ENCODE peak calls at places on chromosomes 16 and 17, in six cellular contexts. Z is GM23248; A is RWPE1; X is effector memory CD4-positive, alpha-beta T cell; H is small intestine; D is CD4-positive, alpha-beta memory T cell. J is an unnamed sample.

GRCh38 chr17:1323336-1323735 is 43.9 kb downstream of the TRARG1 start:
- DNase-seq in D (no peak), X (no peak), Z (peak), A (no peak), H (no peak), J (peak)

GRCh38 chr16:54957403-54957802 is 26.7 kb downstream of the IRX5 start:
- DNase-seq in A (peak), X (no peak), Z (peak), H (peak), D (no peak), J (no peak)

GRCh38 chr17:2030779-2031163 is 818 bp downstream of the DPH1 start:
- DNase-seq in D (no peak), A (no peak), X (no peak), Z (peak), H (no peak), J (no peak)

GRCh38 chr16:83187404-83187803 is 560.6 kb downstream of the CDH13 start:
- DNase-seq in Z (peak), H (no peak), D (no peak), A (peak), X (no peak), J (peak)

GRCh38 chr17:18028114-18028513 is 10.9 kb downstream of the ATPAF2 start:
- DNase-seq in A (no peak), D (no peak), X (no peak), H (no peak), Z (no peak), J (no peak)

GRCh38 chr17:53134546-53134945 is 688.2 kb upstream of the KIF2B start:
- DNase-seq in H (no peak), Z (no peak), X (no peak), A (no peak), D (no peak), J (no peak)

GRCh38 chr17:40313660-40314556 is 4.9 kb downstream of the RARA start:
- DNase-seq in D (no peak), X (no peak), Z (peak), A (no peak), H (no peak), J (no peak)

GRCh38 chr17:68248199-68248825 is 469 bp downstream of the AMZ2 start:
- DNase-seq in A (peak), D (peak), X (no peak), Z (peak), H (no peak), J (peak)

GRCh38 chr16:11380836-11381235 is 35.6 kb downstream of the RMI2 start:
- DNase-seq in A (no peak), Z (no peak), X (no peak), H (no peak), D (no peak), J (no peak)

GRCh38 chr16:76532188-76532973 is 255.2 kb downstream of the CNTNAP4 start:
- DNase-seq in X (no peak), D (no peak), Z (no peak), A (no peak), H (no peak), J (no peak)

GRCh38 chr16:85342348-85342747 is 230.1 kb upstream of the CIBAR2 start:
- DNase-seq in H (no peak), Z (no peak), D (no peak), X (no peak), A (no peak), J (no peak)

GRCh38 chr16:16027728-16028310 is 78.4 kb downstream of the ABCC1 start:
- DNase-seq in Z (no peak), D (no peak), A (no peak), H (peak), X (no peak), J (no peak)

GRCh38 chr17:81841866-81842265 is 7.0 kb upstream of the PPP1R27 start:
- DNase-seq in Z (no peak), X (no peak), A (no peak), D (no peak), H (no peak), J (no peak)

GRCh38 chr16:12531937-12532336 is 271.8 kb downstream of the CPPED1 start:
- DNase-seq in H (no peak), A (no peak), Z (peak), D (no peak), X (no peak), J (peak)

GRCh38 chr16:63776034-63776433 is 1345.8 kb downstream of the CDH11 start:
- DNase-seq in X (no peak), A (no peak), H (no peak), D (no peak), Z (no peak), J (no peak)

GRCh38 chr16:27773344-27773743 is 223.4 kb downstream of the KATNIP start:
- DNase-seq in A (no peak), D (no peak), Z (no peak), X (no peak), H (no peak), J (no peak)

GRCh38 chr16:88772871-88773811 is 11.9 kb downstream of the PIEZO1 start:
- DNase-seq in A (no peak), D (peak), Z (peak), H (no peak), X (no peak), J (peak)

GRCh38 chr17:80005360-80006338 is 30.0 kb downstream of the TBC1D16 start:
- DNase-seq in D (peak), A (peak), X (peak), Z (peak), H (peak), J (no peak)

GRCh38 chr17:29589524-29590260 is at the start of gene GIT1:
- DNase-seq in H (peak), D (peak), X (peak), Z (peak), A (peak), J (peak)

GRCh38 chr16:85199069-85199725 is 86.9 kb upstream of the CIBAR2 start:
- DNase-seq in Z (peak), A (no peak), X (no peak), H (peak), D (no peak), J (no peak)

GRCh38 chr16:24610421-24610765 is 71.0 kb downstream of the RBBP6 start:
- DNase-seq in Z (peak), A (no peak), X (no peak), H (no peak), D (no peak), J (no peak)

GRCh38 chr16:49335828-49336227 is 37.8 kb upstream of the C16orf78 start:
- DNase-seq in Z (no peak), H (no peak), X (no peak), A (no peak), D (no peak), J (no peak)
- H3K27ac ChIP-seq in Z (no peak), H (no peak), X (no peak), A (no peak), D (no peak), J (no peak)

GRCh38 chr17:50035930-50036329 is 20.0 kb upstream of the ITGA3 start:
- DNase-seq in Z (no peak), D (no peak), H (no peak), A (no peak), X (no peak), J (no peak)

GRCh38 chr17:50035421-50035879 is 20.5 kb upstream of the ITGA3 start:
- DNase-seq in X (no peak), A (no peak), Z (no peak), D (no peak), H (no peak), J (no peak)

GRCh38 chr17:50037321-50038107 is 18.4 kb upstream of the ITGA3 start:
- DNase-seq in Z (peak), D (no peak), A (no peak), X (no peak), H (no peak), J (peak)

GRCh38 chr17:50034504-50035364 is 21.2 kb upstream of the ITGA3 start:
- DNase-seq in H (no peak), X (no peak), Z (no peak), D (no peak), A (no peak), J (no peak)

DNA sequence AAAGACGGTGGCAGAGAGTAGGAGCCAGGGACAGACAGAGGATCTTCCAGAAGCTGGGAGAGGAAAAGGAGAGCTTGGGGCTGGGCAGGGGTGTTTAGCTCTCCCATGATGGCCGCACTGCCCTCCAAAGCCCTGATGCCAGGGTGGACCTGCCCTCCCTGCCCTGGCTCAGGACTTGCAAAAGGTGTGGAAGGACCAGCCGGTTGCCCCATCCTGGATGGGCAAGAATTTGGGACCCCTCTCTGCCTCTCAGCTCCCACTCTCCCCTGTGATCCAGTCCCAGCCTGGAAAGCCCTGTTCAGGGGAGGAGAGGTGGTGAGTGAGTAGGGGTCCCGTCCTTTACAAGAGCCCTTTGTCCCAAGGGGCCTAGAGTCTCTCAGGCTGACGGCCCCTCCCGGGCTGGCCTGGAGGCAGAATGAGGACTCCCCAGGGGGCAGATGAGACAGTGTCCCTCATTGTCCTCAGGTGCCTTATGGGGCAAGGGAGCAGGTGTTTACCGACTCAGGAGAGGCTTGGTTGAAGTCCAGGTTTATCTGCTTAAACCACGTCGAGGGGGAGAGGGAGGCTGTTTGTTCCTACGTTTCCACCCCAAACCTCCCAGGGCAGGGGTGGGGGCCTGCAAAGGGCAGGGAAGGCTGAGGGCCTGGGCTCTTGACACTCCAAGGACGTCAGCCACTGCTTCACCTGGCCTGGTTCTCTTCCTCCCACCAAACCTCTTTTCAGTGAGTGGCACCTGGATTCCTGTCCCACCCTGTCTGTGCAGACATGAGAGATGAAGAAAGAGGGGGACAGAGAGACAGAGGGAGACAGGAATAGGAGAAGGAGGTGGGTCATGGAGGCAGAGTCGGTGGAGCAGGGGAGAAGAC is 19.2 kb upstream of the ITGA3 start:
- DNase-seq in H (no peak), X (no peak), Z (no peak), D (no peak), A (no peak), J (no peak)
- H3K27ac ChIP-seq in H (no peak), X (no peak), Z (no peak), D (no peak), A (peak), J (no peak)

GRCh38 chr16:53817117-53817516 is 113.2 kb downstream of the FTO start:
- DNase-seq in D (no peak), X (no peak), Z (peak), H (no peak), A (peak), J (peak)
- H3K27ac ChIP-seq in D (no peak), X (no peak), Z (peak), H (no peak), A (no peak), J (peak)

GRCh38 chr16:19639986-19640421 is 78.0 kb downstream of the KNOP1 start:
- DNase-seq in D (peak), H (no peak), X (no peak), Z (no peak), A (no peak), J (no peak)

GRCh38 chr16:19649980-19650379 is 68.0 kb downstream of the KNOP1 start:
- DNase-seq in Z (no peak), X (no peak), H (no peak), A (no peak), D (no peak), J (no peak)

GRCh38 chr16:19645557-19645981 is 72.5 kb downstream of the KNOP1 start:
- DNase-seq in D (no peak), A (no peak), Z (no peak), X (no peak), H (no peak), J (peak)

GRCh38 chr16:19644877-19645276 is 73.2 kb downstream of the KNOP1 start:
- DNase-seq in Z (no peak), H (no peak), A (no peak), D (no peak), X (no peak), J (no peak)
- H3K27ac ChIP-seq in Z (no peak), H (no peak), A (no peak), D (no peak), X (no peak), J (no peak)

GRCh38 chr16:51305337-51305736 is 154.3 kb upstream of the SALL1 start:
- DNase-seq in H (no peak), A (no peak), D (no peak), X (no peak), Z (no peak), J (no peak)
- H3K27ac ChIP-seq in H (no peak), A (no peak), D (no peak), X (no peak), Z (no peak), J (no peak)

GRCh38 chr17:74297941-74298340 is 23.9 kb downstream of the DNAI2 start:
- DNase-seq in A (peak), H (no peak), X (no peak), D (no peak), Z (peak), J (no peak)

GRCh38 chr17:74298690-74299617 is 24.9 kb downstream of the DNAI2 start:
- DNase-seq in Z (no peak), H (no peak), D (no peak), A (no peak), X (no peak), J (no peak)

GRCh38 chr17:74296548-74296936 is 22.5 kb downstream of the DNAI2 start:
- DNase-seq in A (no peak), D (no peak), X (no peak), H (peak), Z (peak), J (peak)

GRCh38 chr17:74292495-74292894 is 18.5 kb downstream of the DNAI2 start:
- DNase-seq in Z (no peak), X (no peak), H (no peak), A (no peak), D (no peak), J (no peak)

DNA sequence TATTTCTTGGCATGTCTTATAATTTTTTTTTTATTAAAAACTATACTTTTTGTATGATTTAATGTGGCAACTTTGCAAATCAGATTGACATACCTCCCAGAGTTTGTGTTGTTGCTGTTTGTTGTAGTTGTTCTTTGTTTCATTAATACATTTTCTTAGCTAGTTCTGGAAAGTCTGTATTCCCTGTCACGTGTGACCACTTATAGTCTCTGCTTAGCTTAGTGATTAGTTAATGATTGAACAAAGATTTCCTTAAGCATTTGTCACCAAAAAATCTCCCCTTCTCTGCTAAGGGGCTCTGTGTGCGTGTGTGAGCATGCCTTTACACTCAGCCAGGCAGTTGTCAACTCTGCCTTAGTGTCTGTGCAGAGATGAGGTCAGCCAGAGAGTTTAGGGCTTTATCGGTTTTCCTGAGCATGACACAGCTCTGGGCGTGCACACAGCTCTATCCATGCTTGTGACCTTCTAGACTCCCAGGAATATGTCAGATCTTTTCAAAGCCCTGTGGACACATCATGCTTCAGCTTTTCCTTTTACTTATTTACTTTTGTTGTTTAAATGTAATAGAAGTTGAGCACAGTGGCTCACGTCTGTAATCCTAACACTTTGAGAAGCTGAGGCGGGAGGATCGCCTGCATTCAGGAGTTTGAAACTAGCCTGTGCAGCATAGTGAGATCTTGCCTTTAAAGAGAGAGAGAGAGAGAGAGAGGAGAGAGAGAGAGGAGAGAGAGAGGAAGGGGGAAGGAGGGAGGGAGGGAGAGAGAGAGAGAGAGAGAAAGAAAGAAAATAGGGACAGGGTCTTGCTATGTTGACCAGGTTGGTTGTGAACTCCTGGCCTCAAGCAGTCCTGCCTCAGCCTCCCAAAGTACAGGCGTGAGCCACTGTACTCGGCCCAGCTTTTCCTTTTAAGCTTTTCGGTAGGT is 21.9 kb downstream of the DNAI2 start:
- DNase-seq in Z (peak), D (no peak), H (peak), A (no peak), X (no peak), J (no peak)
- H3K27ac ChIP-seq in Z (no peak), D (no peak), H (no peak), A (no peak), X (no peak), J (no peak)

GRCh38 chr16:69410285-69410990 is 14.0 kb upstream of the CYB5B start:
- DNase-seq in A (no peak), D (no peak), X (no peak), H (no peak), Z (peak), J (peak)
- H3K27ac ChIP-seq in A (no peak), D (no peak), X (no peak), H (no peak), Z (peak), J (peak)

GRCh38 chr16:967077-967541 is 3.7 kb downstream of the LMF1 start:
- DNase-seq in X (no peak), Z (no peak), H (no peak), A (no peak), D (no peak), J (no peak)
- H3K27ac ChIP-seq in X (no peak), Z (no peak), H (no peak), A (peak), D (no peak), J (no peak)

GRCh38 chr17:41734139-41734948 is at the start of gene HAP1:
- DNase-seq in H (no peak), X (no peak), D (no peak), A (peak), Z (peak), J (peak)
- H3K27ac ChIP-seq in H (no peak), X (no peak), D (no peak), A (peak), Z (no peak), J (no peak)

J was measured in brain microvascular endothelial cell.